ENCODE peak calls at places on chromosomes 5 and 9, in ten cellular contexts. D is MM.1S, S is right atrium auricular region, M is adrenal gland, F is mammary epithelial cell, Y is HCT116, T is heart right ventricle, G is fibroblast of lung, J is left ventricle myocardium inferior, R is lower lobe of right lung. A is an unnamed sample.

GRCh38 chr5:171418316-171418981 is 998 bp upstream of the FGF18 start:
- DNase-seq in D (peak; percentile 66), S (peak; percentile 82), M (peak; percentile 80), F (peak; percentile 70), Y (peak; percentile 61), T (peak; percentile 85), G (peak; percentile 78), J (peak; percentile 81), R (peak; percentile 81), A (peak; percentile 37)

GRCh38 chr9:114117996-114118830 is 19.1 kb upstream of the KIF12 start:
- DNase-seq in D (no peak), S (no peak), M (no peak), F (no peak), Y (no peak), T (no peak), G (no peak), J (no peak), R (peak; percentile 74), A (no peak)

GRCh38 chr9:4717815-4718214 is 23.2 kb downstream of the AK3 start:
- DNase-seq in D (no peak), S (no peak), M (no peak), F (no peak), Y (no peak), T (no peak), G (no peak), J (no peak), R (no peak), A (no peak)

GRCh38 chr9:10026585-10026984 is 586.2 kb downstream of the PTPRD start:
- DNase-seq in D (no peak), S (no peak), M (no peak), F (no peak), Y (no peak), T (no peak), G (no peak), J (no peak), R (no peak), A (no peak)

GRCh38 chr5:9196403-9197224 is 349.3 kb downstream of the SEMA5A start:
- DNase-seq in D (no peak), S (no peak), M (no peak), F (peak; percentile 71), Y (no peak), T (no peak), G (peak; percentile 90), J (no peak), R (no peak), A (no peak)

GRCh38 chr5:138077064-138077696 is 6.7 kb upstream of the WNT8A start:
- DNase-seq in D (peak; percentile 47), S (no peak), M (peak; percentile 80), F (peak; percentile 46), Y (peak; percentile 62), T (peak; percentile 49), G (peak; percentile 47), J (peak; percentile 50), R (peak; percentile 58), A (peak; percentile 33)

GRCh38 chr9:6150483-6150882 is 65.1 kb upstream of the IL33 start:
- DNase-seq in D (no peak), S (no peak), M (no peak), F (no peak), Y (no peak), T (no peak), G (no peak), J (no peak), R (no peak), A (no peak)

GRCh38 chr5:6194261-6194875 is 184.0 kb downstream of the MED10 start:
- DNase-seq in D (no peak), S (peak; percentile 47), M (no peak), F (no peak), Y (no peak), T (no peak), G (no peak), J (no peak), R (no peak), A (no peak)

GRCh38 chr5:142600611-142601360 is 85.1 kb downstream of the FGF1 start:
- DNase-seq in D (no peak), S (peak; percentile 74), M (peak; percentile 56), F (no peak), Y (no peak), T (peak; percentile 80), G (peak; percentile 87), J (peak; percentile 44), R (no peak), A (peak; percentile 2)

GRCh38 chr5:80125962-80126480 is 90.9 kb downstream of the THBS4 start:
- DNase-seq in D (no peak), S (no peak), M (no peak), F (peak; percentile 75), Y (peak; percentile 29), T (no peak), G (peak; percentile 89), J (no peak), R (no peak), A (no peak)

GRCh38 chr9:6428940-6429889 is 16.2 kb downstream of the UHRF2 start:
- DNase-seq in D (peak; percentile 84), S (no peak), M (no peak), F (no peak), Y (no peak), T (no peak), G (no peak), J (no peak), R (no peak), A (no peak)

GRCh38 chr9:30574355-30575151 is 1809.9 kb upstream of the ACO1 start:
- DNase-seq in D (no peak), S (no peak), M (no peak), F (no peak), Y (no peak), T (no peak), G (no peak), J (no peak), R (peak; percentile 30), A (no peak)

DNA sequence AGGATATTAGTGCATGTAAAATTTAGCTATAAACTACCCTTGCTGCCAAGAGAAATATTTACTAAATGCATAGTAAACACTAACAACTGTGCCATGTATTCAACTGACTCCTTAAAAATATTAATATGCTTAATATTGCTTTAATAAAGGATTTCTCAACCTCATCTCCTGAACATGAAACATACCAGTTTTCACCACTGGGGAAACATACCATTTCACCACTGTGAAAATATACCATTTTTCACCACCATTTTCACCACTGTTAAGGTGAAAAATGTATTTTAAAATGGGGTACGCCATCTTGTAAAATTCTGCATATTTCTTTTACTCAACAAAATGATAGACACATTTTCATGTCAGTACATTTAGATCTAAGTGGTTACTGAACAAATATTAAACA is 4.5 kb downstream of the RAB14 start:
- DNase-seq in D (no peak), S (no peak), M (no peak), F (no peak), Y (no peak), T (no peak), G (no peak), J (no peak), R (no peak), A (no peak)
- TF ChIP-seq CTCF in D (peak; percentile 32), S (peak; percentile 17), M (no peak), F (peak; percentile 28), Y (peak; percentile 4), T (no peak), G (no peak), J (peak; percentile 14), R (no peak), A (no peak)

DNA sequence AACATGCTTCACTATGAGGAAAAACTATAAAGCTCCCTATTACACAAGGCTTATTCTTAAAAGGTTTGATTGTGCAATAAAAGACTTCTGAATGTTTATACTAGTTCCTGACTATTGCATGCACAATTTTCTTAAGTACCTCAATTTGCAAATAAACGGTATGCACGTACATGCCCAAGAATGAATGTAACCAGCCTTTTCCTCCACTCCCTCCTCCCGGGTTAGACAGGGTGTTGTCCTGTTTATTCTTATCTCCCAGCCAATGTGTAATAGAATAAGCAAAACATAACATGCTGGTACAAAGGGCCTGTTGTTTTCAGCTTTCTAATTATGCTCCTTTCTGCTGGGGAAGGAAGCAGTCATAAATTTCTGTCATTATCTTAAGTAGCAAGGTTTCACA is 79.1 kb downstream of the AOPEP start:
- DNase-seq in D (no peak), S (no peak), M (no peak), F (peak; percentile 99), Y (peak; percentile 33), T (no peak), G (peak; percentile 98), J (no peak), R (no peak), A (no peak)
- H3K4me1 ChIP-seq in D (peaks cover 11% of the 10 kb centered on the region), S (no peaks in the 10 kb centered on the region), M (no peaks in the 10 kb centered on the region), F (peaks cover 48% of the 10 kb centered on the region), Y (peaks cover 37% of the 10 kb centered on the region), T (peaks cover 44% of the 10 kb centered on the region), G (peaks cover 20% of the 10 kb centered on the region), J (peaks cover 75% of the 10 kb centered on the region), R (peaks cover 40% of the 10 kb centered on the region), A (peaks cover 72% of the 10 kb centered on the region)

GRCh38 chr5:123795688-123796087 is 283.7 kb downstream of the CSNK1G3 start:
- DNase-seq in D (no peak), S (no peak), M (no peak), F (no peak), Y (no peak), T (no peak), G (peak; percentile 51), J (no peak), R (no peak), A (no peak)
- TF ChIP-seq CTCF in D (no peak), S (no peak), M (no peak), F (no peak), Y (no peak), T (no peak), G (no peak), J (no peak), R (no peak), A (no peak)

DNA sequence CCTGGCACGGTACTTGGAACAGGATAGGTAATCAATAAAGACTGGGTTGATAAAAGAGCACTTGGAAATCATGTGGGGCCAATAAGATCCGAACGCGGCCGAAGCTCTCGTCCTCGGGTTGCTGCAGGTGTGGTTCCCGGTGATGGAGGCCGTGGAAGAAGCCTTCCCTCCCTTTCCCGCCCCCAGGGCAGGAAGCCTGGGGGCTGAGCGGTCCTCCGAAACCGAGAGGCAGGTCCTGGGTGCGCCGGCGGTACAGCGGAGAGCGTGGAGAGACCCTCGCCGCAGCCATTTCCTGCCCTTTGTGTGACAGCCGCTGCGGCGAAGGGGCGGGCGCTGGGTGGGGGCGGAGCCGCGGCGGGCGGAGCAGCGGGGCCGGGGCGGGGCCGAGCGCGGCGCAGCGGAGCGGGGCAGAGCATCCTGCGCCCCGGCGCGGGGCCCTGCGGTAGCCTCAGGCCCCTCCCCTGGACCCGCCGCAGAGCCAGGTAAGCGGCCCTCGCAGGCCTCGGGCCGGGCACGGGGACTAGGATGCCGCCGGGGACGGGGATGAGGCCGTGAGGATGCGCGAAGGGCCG is at the start of gene CYFIP2:
- DNase-seq in D (peak; percentile 86), S (no peak), M (peak; percentile 56), F (peak; percentile 31), Y (no peak), T (no peak), G (peak; percentile 23), J (peak; percentile 57), R (peak; percentile 83), A (no peak)
- H3K4me1 ChIP-seq in D (peaks cover 46% of the 10 kb centered on the region), S (no peaks in the 10 kb centered on the region), M (peaks cover 10% of the 10 kb centered on the region), F (peaks cover 14% of the 10 kb centered on the region), Y (peaks cover 6% of the 10 kb centered on the region), T (peaks cover 15% of the 10 kb centered on the region), G (no peaks in the 10 kb centered on the region), J (peaks cover 48% of the 10 kb centered on the region), R (peaks cover 47% of the 10 kb centered on the region), A (peaks cover 8% of the 10 kb centered on the region)

GRCh38 chr5:65663804-65664521 is 39.1 kb downstream of the SHLD3 start:
- DNase-seq in D (no peak), S (no peak), M (no peak), F (peak; percentile 6), Y (peak; percentile 4), T (no peak), G (peak; percentile 22), J (no peak), R (no peak), A (no peak)
- TF ChIP-seq CTCF in D (peak; percentile 14), S (peak; percentile 59), M (peak; percentile 30), F (peak; percentile 48), Y (peak; percentile 59), T (peak; percentile 27), G (peak; percentile 40), J (peak; percentile 51), R (peak; percentile 35), A (peak; percentile 12)